ENCODE peak calls at places on chromosome 3, in four cellular contexts. L, R, M and B are unnamed samples.

GRCh38 chr3:12916159-12916558 is 74.8 kb upstream of the RPL32 start:
- DNase-seq in L (no peak), R (no peak), M (no peak), B (no peak)

GRCh38 chr3:125431912-125432587 is 56.9 kb upstream of the ZNF148 start:
- DNase-seq in L (peak; percentile 49), R (no peak), M (no peak), B (no peak)

GRCh38 chr3:105679951-105680350 is 188.9 kb downstream of the CBLB start:
- DNase-seq in L (no peak), R (no peak), M (no peak), B (no peak)

GRCh38 chr3:121096968-121097367 is 189.0 kb downstream of the STXBP5L start:
- DNase-seq in L (no peak), R (no peak), M (no peak), B (no peak)

GRCh38 chr3:130621824-130622223 is 104.8 kb downstream of the COL6A6 start:
- DNase-seq in L (no peak), R (no peak), M (no peak), B (no peak)

GRCh38 chr3:151085889-151086483 is 522 bp downstream of the MED12L start:
- DNase-seq in L (no peak), R (peak; percentile 21), M (peak; percentile 20), B (peak; percentile 74)

GRCh38 chr3:107116251-107116650 is 261.0 kb upstream of the CCDC54 start:
- DNase-seq in L (no peak), R (no peak), M (no peak), B (no peak)

GRCh38 chr3:147616998-147617619 is 207.9 kb downstream of the ZIC1 start:
- DNase-seq in L (peak; percentile 12), R (peak; percentile 41), M (no peak), B (no peak)

GRCh38 chr3:143135150-143135549 is 15.6 kb downstream of the CHST2 start:
- DNase-seq in L (peak; percentile 95), R (no peak), M (no peak), B (no peak)

GRCh38 chr3:108125550-108126071 is 34.8 kb upstream of the CD47 start:
- DNase-seq in L (no peak), R (peak; percentile 93), M (no peak), B (no peak)

GRCh38 chr3:142180761-142181362 is 31.5 kb upstream of the TFDP2 start:
- DNase-seq in L (peak; percentile 34), R (peak; percentile 31), M (peak; percentile 29), B (no peak)

GRCh38 chr3:184320099-184320445 is 5.7 kb downstream of the EIF4G1 start:
- DNase-seq in L (peak; percentile 97), R (no peak), M (peak; percentile 96), B (peak; percentile 99)

GRCh38 chr3:64150527-64151238 is 74.6 kb downstream of the PRICKLE2 start:
- DNase-seq in L (peak; percentile 99), R (no peak), M (peak; percentile 86), B (peak; percentile 74)

GRCh38 chr3:56837196-56837955 is 35.6 kb upstream of the ARHGEF3 start:
- DNase-seq in L (no peak), R (no peak), M (no peak), B (no peak)

GRCh38 chr3:1404270-1404669 is 311.4 kb downstream of the CNTN6 start:
- DNase-seq in L (no peak), R (no peak), M (no peak), B (no peak)

GRCh38 chr3:190192087-190192486 is 71.4 kb upstream of the P3H2 start:
- DNase-seq in L (no peak), R (no peak), M (no peak), B (no peak)

GRCh38 chr3:102037791-102038190 is 188.5 kb downstream of the NFKBIZ start:
- DNase-seq in L (no peak), R (no peak), M (no peak), B (no peak)

GRCh38 chr3:9778518-9779129 is 8.9 kb upstream of the CAMK1 start:
- DNase-seq in L (no peak), R (no peak), M (no peak), B (no peak)
- H3K27ac ChIP-seq in L (no peak overlapping the region), R (no peak overlapping the region), M (peak overlapping the region; percentile 24), B (no peak overlapping the region)

GRCh38 chr3:14405886-14406238 is 3.5 kb downstream of the SLC6A6 start:
- DNase-seq in L (no peak), R (no peak), M (no peak), B (no peak)
- H3K9ac ChIP-seq in L (no peak overlapping the region), R (no peak overlapping the region), M (no peak overlapping the region), B (no peak overlapping the region)

GRCh38 chr3:46087871-46088270 is 60.6 kb upstream of the XCR1 start:
- DNase-seq in L (peak; percentile 41), R (peak; percentile 80), M (no peak), B (no peak)
- TF ChIP-seq CTCF in L (peak; percentile 46), R (peak; percentile 50), M (no peak), B (peak; percentile 29)

DNA sequence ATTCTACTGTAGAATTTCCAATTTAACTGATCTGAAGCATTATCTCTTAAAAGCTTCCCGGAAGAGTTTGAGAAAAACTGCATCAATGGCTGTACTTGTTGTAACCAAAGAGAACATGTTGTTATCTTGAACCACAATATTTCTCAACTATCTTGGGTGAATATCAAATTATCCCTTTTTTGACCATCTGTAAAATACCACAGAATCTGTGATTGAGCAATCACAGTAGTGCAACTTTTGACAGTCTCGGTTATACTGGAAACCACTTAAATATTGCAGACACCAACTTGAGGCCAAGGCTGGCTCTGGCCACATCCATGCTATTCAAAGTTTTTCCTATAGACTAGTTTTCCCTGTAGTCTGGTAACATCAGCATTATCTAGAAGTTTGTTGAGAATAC is 842.8 kb upstream of the EPHA6 start:
- DNase-seq in L (no peak), R (no peak), M (no peak), B (no peak)
- H3K27ac ChIP-seq in L (no peak overlapping the region), R (no peak overlapping the region), M (no peak overlapping the region), B (no peak overlapping the region)

DNA sequence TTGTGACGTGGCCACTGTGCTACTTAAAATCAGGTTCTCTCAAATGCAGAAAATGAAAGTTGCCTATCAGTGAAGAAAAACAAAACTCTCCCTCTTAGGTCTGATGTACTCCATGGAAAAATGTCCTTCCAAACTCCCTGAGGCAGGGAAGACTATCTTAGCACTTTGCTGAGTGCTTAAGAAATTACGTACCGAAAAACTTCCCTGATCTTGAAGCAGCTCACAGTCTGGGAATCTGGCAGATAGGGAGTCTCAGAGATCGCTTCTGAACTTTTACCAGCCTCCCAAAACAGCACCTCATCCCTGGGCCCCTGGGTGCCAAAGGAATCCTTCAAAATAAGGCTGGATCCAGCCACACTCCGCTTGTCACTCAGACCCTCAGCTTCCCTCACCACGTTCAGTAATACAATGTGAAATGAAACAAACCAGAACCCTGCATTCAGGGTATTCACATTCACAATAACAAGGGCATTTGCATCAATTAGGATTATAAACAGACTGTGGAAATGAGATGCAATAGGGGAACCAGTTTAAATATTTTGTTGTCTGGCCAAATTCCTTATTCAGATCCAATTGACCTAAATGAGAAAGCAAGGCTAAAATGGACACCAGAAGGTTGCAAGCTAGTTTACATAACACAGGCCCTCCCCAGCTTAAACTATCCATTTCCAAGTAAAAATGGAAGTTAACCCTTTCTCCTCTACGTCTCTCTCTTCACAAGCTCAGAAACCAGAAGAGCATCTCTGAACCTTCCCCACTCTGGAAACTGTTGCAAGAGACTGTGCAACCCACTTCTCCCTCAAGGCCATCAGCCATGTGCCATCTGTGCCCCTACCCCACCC is 20.9 kb downstream of the OSBPL10 start:
- DNase-seq in L (peak; percentile 55), R (no peak), M (peak; percentile 2), B (no peak)
- H3K9ac ChIP-seq in L (peak overlapping the region; percentile 87), R (no peak overlapping the region), M (no peak overlapping the region), B (peak overlapping the region; percentile 29)

DNA sequence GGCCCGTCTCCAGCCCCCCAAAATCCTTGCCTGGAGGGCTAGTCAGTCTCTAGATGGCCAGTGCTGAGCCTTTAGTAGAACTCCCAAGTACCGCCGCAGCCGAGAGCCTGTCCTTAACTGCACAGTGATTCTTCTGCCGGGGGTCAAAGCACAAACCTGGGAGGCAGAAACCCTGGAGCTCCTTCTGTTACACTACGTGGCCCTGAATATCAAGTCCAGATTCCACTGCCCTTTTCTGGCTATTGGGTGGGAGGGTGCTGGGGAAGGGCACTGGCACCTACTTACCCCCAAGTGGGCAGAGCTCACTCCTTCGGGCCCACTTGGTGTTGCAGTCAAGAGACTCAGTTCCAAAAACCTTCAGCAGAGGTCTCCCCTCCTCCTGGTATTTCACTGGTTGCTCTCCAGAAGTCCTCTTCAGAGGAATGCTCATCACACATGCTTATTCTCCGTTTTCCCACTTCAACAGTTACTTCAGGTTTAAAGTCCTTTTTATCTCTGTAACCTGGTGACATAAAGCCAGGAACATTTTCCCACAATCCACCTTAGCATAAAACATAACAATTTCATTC is 10.8 kb downstream of the PDHB start:
- DNase-seq in L (peak; percentile 32), R (no peak), M (no peak), B (no peak)
- TF ChIP-seq CTCF in L (peak; percentile 39), R (no peak), M (no peak), B (peak; percentile 27)

GRCh38 chr3:171900396-171900795 is 57.2 kb downstream of the TMEM212 start:
- DNase-seq in L (no peak), R (no peak), M (no peak), B (peak; percentile 34)
- H3K27ac ChIP-seq in L (no peak overlapping the region), R (no peak overlapping the region), M (no peak overlapping the region), B (no peak overlapping the region)

DNA sequence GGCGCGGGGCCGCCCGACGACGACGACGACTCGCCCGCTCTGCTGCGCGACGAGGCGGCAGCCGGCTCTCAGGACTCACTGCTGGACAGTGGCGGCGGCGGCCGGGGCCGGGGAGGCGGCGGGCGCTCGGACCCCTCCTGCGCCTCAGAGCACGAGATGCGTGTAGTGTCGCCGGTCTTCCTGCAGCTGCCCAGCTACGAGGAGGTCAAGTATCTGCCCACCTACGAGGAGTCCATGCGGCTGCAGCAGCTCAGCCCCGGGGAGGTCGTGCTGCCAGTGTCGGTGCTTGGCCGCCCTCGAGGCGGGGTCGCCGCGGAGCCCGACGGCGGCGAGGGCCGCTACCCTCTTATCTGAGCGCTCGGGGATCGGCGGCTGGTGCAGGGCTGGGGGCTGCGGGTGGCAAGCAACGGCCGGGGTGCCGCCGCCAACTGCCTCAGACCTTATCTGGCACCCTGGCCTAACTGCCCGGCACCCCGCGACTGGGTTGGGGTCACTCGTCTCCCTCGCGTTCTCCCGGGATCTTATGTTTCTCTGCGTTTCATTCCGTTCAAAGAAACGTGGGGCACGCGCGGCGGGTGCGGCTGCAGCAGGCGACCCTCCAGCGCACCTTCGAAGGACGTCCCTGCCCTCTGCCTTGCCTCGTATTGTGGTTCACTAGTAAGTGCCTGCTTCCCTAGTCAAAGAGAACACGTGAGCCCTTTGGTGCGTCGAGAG is 961 bp downstream of the C3orf80 start:
- DNase-seq in L (no peak), R (no peak), M (no peak), B (peak; percentile 70)
- H3K9ac ChIP-seq in L (no peak overlapping the region), R (no peak overlapping the region), M (peak overlapping the region; percentile 62), B (no peak overlapping the region)

DNA sequence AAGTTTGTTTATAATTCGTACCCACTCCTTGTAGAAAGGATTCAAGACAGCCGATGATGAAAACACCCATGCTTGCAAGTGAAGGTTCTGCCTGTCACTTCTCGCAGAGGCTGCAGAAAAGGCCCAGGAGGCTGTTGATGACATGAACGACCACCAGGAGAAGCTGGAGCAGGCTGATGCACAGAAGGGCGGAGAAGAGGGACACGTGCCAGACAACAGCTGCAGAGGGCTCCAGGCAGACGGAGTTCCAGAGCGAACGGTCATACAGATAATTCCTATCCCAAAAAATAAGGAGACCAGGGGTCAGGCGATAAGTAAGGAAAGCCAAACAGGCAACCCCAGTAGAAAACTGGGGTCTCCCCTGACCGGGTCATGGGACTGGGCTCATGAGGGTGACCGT is 5.7 kb upstream of the DYNLT2B start:
- DNase-seq in L (peak; percentile 47), R (no peak), M (no peak), B (no peak)
- TF ChIP-seq CTCF in L (peak; percentile 29), R (no peak), M (no peak), B (no peak)